ENCODE peak calls at places on chromosomes 4 and X, in five cellular contexts. One of them, this sample, is unnamed.

GRCh38 chrX:39559229-39559628 is 538.5 kb downstream of the BCOR start:
- DNase-seq in neural crest cell: no peak
- DNase-seq in H7: no peak
- DNase-seq in astrocyte of the cerebellum: no peak
- DNase-seq in NCI-H2081 treated with DMSO at 0.1 percent for 48 hours: no peak
- DNase-seq in this sample: peak; percentile 46

GRCh38 chr4:136495076-136495475 is 1037.2 kb downstream of the PCDH18 start:
- DNase-seq in neural crest cell: no peak
- DNase-seq in H7: no peak
- DNase-seq in astrocyte of the cerebellum: no peak
- DNase-seq in NCI-H2081 treated with DMSO at 0.1 percent for 48 hours: no peak
- DNase-seq in this sample: no peak

GRCh38 chr4:37867102-37867501 is 23.8 kb upstream of the TBC1D1 start:
- DNase-seq in neural crest cell: no peak
- DNase-seq in H7: no peak
- DNase-seq in astrocyte of the cerebellum: no peak
- DNase-seq in NCI-H2081 treated with DMSO at 0.1 percent for 48 hours: no peak
- DNase-seq in this sample: no peak

GRCh38 chr4:117983541-117984451 is 50.5 kb upstream of the NDST3 start:
- DNase-seq in neural crest cell: no peak
- DNase-seq in H7: no peak
- DNase-seq in astrocyte of the cerebellum: peak; percentile 87
- DNase-seq in NCI-H2081 treated with DMSO at 0.1 percent for 48 hours: no peak
- DNase-seq in this sample: no peak

GRCh38 chr4:168631241-168632151 is 134.6 kb downstream of the PALLD start:
- DNase-seq in neural crest cell: peak; percentile 69
- DNase-seq in H7: peak; percentile 85
- DNase-seq in astrocyte of the cerebellum: peak; percentile 86
- DNase-seq in NCI-H2081 treated with DMSO at 0.1 percent for 48 hours: peak; percentile 10
- DNase-seq in this sample: no peak

GRCh38 chr4:52376107-52376704 is 282.9 kb downstream of the USP46 start:
- DNase-seq in neural crest cell: peak; percentile 47
- DNase-seq in H7: peak; percentile 22
- DNase-seq in astrocyte of the cerebellum: peak; percentile 52
- DNase-seq in NCI-H2081 treated with DMSO at 0.1 percent for 48 hours: no peak
- DNase-seq in this sample: no peak

GRCh38 chrX:148416931-148417330 is 83.5 kb upstream of the AFF2 start:
- DNase-seq in neural crest cell: no peak
- DNase-seq in H7: no peak
- DNase-seq in astrocyte of the cerebellum: no peak
- DNase-seq in NCI-H2081 treated with DMSO at 0.1 percent for 48 hours: no peak
- DNase-seq in this sample: no peak

GRCh38 chr4:128954941-128955340 is 138.4 kb downstream of the SCLT1 start:
- DNase-seq in neural crest cell: no peak
- DNase-seq in H7: no peak
- DNase-seq in astrocyte of the cerebellum: no peak
- DNase-seq in NCI-H2081 treated with DMSO at 0.1 percent for 48 hours: no peak
- DNase-seq in this sample: no peak

GRCh38 chr4:117085185-117085701 is at the start of gene TRAM1L1:
- DNase-seq in neural crest cell: peak; percentile 78
- DNase-seq in H7: peak; percentile 76
- DNase-seq in astrocyte of the cerebellum: peak; percentile 43
- DNase-seq in NCI-H2081 treated with DMSO at 0.1 percent for 48 hours: peak; percentile 3
- DNase-seq in this sample: no peak

GRCh38 chr4:76023381-76023780 is at the start of gene CXCL10:
- DNase-seq in neural crest cell: no peak
- DNase-seq in H7: no peak
- DNase-seq in astrocyte of the cerebellum: no peak
- DNase-seq in NCI-H2081 treated with DMSO at 0.1 percent for 48 hours: no peak
- DNase-seq in this sample: no peak

GRCh38 chr4:149549911-149550310 is 265.7 kb downstream of the IQCM start:
- DNase-seq in neural crest cell: no peak
- DNase-seq in H7: peak; percentile 50
- DNase-seq in astrocyte of the cerebellum: no peak
- DNase-seq in NCI-H2081 treated with DMSO at 0.1 percent for 48 hours: no peak
- DNase-seq in this sample: no peak

GRCh38 chrX:154396948-154397887 is 959 bp upstream of the RPL10 start:
- DNase-seq in neural crest cell: peak; percentile 48
- DNase-seq in H7: peak; percentile 85
- DNase-seq in astrocyte of the cerebellum: no peak
- DNase-seq in NCI-H2081 treated with DMSO at 0.1 percent for 48 hours: no peak
- DNase-seq in this sample: no peak

GRCh38 chr4:1172971-1173757 is 781 bp upstream of the SPON2 start:
- DNase-seq in neural crest cell: no peak
- DNase-seq in H7: no peak
- DNase-seq in astrocyte of the cerebellum: no peak
- DNase-seq in NCI-H2081 treated with DMSO at 0.1 percent for 48 hours: no peak
- DNase-seq in this sample: no peak

GRCh38 chr4:69470561-69470960 is 25.1 kb downstream of the UGT2B4 start:
- DNase-seq in neural crest cell: no peak
- DNase-seq in H7: peak; percentile 0
- DNase-seq in astrocyte of the cerebellum: no peak
- DNase-seq in NCI-H2081 treated with DMSO at 0.1 percent for 48 hours: no peak
- DNase-seq in this sample: no peak

GRCh38 chr4:104571341-104571740 is 76.6 kb upstream of the CXXC4 start:
- DNase-seq in neural crest cell: no peak
- DNase-seq in H7: peak; percentile 13
- DNase-seq in astrocyte of the cerebellum: peak; percentile 1
- DNase-seq in NCI-H2081 treated with DMSO at 0.1 percent for 48 hours: no peak
- DNase-seq in this sample: peak; percentile 34

GRCh38 chrX:96453139-96453538 is 231.5 kb upstream of the DIAPH2 start:
- DNase-seq in neural crest cell: no peak
- DNase-seq in H7: no peak
- DNase-seq in astrocyte of the cerebellum: no peak
- DNase-seq in NCI-H2081 treated with DMSO at 0.1 percent for 48 hours: no peak
- DNase-seq in this sample: no peak

GRCh38 chr4:129232627-129233337 is 136.8 kb downstream of the C4orf33 start:
- DNase-seq in neural crest cell: no peak
- DNase-seq in H7: no peak
- DNase-seq in astrocyte of the cerebellum: no peak
- DNase-seq in NCI-H2081 treated with DMSO at 0.1 percent for 48 hours: no peak
- DNase-seq in this sample: no peak

GRCh38 chrX:41381685-41382084 is 47.7 kb downstream of the DDX3X start:
- DNase-seq in neural crest cell: peak; percentile 4
- DNase-seq in H7: peak; percentile 75
- DNase-seq in astrocyte of the cerebellum: peak; percentile 4
- DNase-seq in NCI-H2081 treated with DMSO at 0.1 percent for 48 hours: no peak
- DNase-seq in this sample: no peak

GRCh38 chrX:153930011-153930910 is 4.2 kb upstream of the ARHGAP4 start:
- DNase-seq in neural crest cell: no peak
- DNase-seq in H7: no peak
- DNase-seq in astrocyte of the cerebellum: no peak
- DNase-seq in NCI-H2081 treated with DMSO at 0.1 percent for 48 hours: no peak
- DNase-seq in this sample: no peak

GRCh38 chrX:118396113-118396512 is 50.2 kb downstream of the WDR44 start:
- DNase-seq in neural crest cell: no peak
- DNase-seq in H7: no peak
- DNase-seq in astrocyte of the cerebellum: no peak
- DNase-seq in NCI-H2081 treated with DMSO at 0.1 percent for 48 hours: no peak
- DNase-seq in this sample: no peak

GRCh38 chrX:129932792-129933321 is 26.9 kb downstream of the UTP14A start:
- DNase-seq in neural crest cell: no peak
- DNase-seq in H7: peak; percentile 80
- DNase-seq in astrocyte of the cerebellum: no peak
- DNase-seq in NCI-H2081 treated with DMSO at 0.1 percent for 48 hours: no peak
- DNase-seq in this sample: no peak

GRCh38 chr4:21046121-21046520 is 345.9 kb downstream of the PACRGL start:
- DNase-seq in neural crest cell: no peak
- DNase-seq in H7: no peak
- DNase-seq in astrocyte of the cerebellum: no peak
- DNase-seq in NCI-H2081 treated with DMSO at 0.1 percent for 48 hours: no peak
- DNase-seq in this sample: no peak

GRCh38 chrX:151902813-151903591 is 9.7 kb upstream of the MAGEA4 start:
- DNase-seq in neural crest cell: no peak
- DNase-seq in H7: no peak
- DNase-seq in astrocyte of the cerebellum: peak; percentile 62
- DNase-seq in NCI-H2081 treated with DMSO at 0.1 percent for 48 hours: no peak
- DNase-seq in this sample: peak; percentile 26

GRCh38 chr4:34878961-34879360 is 1365.4 kb downstream of the ARAP2 start:
- DNase-seq in neural crest cell: no peak
- DNase-seq in H7: no peak
- DNase-seq in astrocyte of the cerebellum: no peak
- DNase-seq in NCI-H2081 treated with DMSO at 0.1 percent for 48 hours: no peak
- DNase-seq in this sample: no peak

GRCh38 chrX:1261285-1261684 is 7.3 kb upstream of the CSF2RA start:
- DNase-seq in neural crest cell: no peak
- DNase-seq in H7: peak; percentile 82
- DNase-seq in astrocyte of the cerebellum: no peak
- DNase-seq in NCI-H2081 treated with DMSO at 0.1 percent for 48 hours: no peak
- DNase-seq in this sample: no peak

GRCh38 chr4:134471569-134471968 is 270.0 kb upstream of the PABPC4L start:
- DNase-seq in neural crest cell: no peak
- DNase-seq in H7: no peak
- DNase-seq in astrocyte of the cerebellum: no peak
- DNase-seq in NCI-H2081 treated with DMSO at 0.1 percent for 48 hours: no peak
- DNase-seq in this sample: no peak

GRCh38 chr4:166635367-166635766 is 598.9 kb downstream of the SPOCK3 start:
- DNase-seq in neural crest cell: no peak
- DNase-seq in H7: no peak
- DNase-seq in astrocyte of the cerebellum: no peak
- DNase-seq in NCI-H2081 treated with DMSO at 0.1 percent for 48 hours: no peak
- DNase-seq in this sample: no peak

GRCh38 chr4:56655209-56655626 is 25.9 kb downstream of the HOPX start:
- DNase-seq in neural crest cell: peak; percentile 18
- DNase-seq in H7: peak; percentile 75
- DNase-seq in astrocyte of the cerebellum: no peak
- DNase-seq in NCI-H2081 treated with DMSO at 0.1 percent for 48 hours: no peak
- DNase-seq in this sample: no peak

GRCh38 chr4:147339116-147339515 is 141.8 kb upstream of the EDNRA start:
- DNase-seq in neural crest cell: no peak
- DNase-seq in H7: no peak
- DNase-seq in astrocyte of the cerebellum: no peak
- DNase-seq in NCI-H2081 treated with DMSO at 0.1 percent for 48 hours: no peak
- DNase-seq in this sample: no peak

GRCh38 chr4:110618091-110619000 is 4.5 kb downstream of the PITX2 start:
- DNase-seq in neural crest cell: peak; percentile 30
- DNase-seq in H7: peak; percentile 72
- DNase-seq in astrocyte of the cerebellum: no peak
- DNase-seq in NCI-H2081 treated with DMSO at 0.1 percent for 48 hours: no peak
- DNase-seq in this sample: no peak

GRCh38 chr4:17576932-17577659 is at the start of gene LAP3:
- DNase-seq in neural crest cell: peak; percentile 99
- DNase-seq in H7: peak; percentile 97
- DNase-seq in astrocyte of the cerebellum: peak; percentile 93
- DNase-seq in NCI-H2081 treated with DMSO at 0.1 percent for 48 hours: peak; percentile 71
- DNase-seq in this sample: peak; percentile 92

GRCh38 chr4:122783301-122784215 is 43.1 kb upstream of the FGF2 start:
- DNase-seq in neural crest cell: no peak
- DNase-seq in H7: peak; percentile 76
- DNase-seq in astrocyte of the cerebellum: peak; percentile 92
- DNase-seq in NCI-H2081 treated with DMSO at 0.1 percent for 48 hours: no peak
- DNase-seq in this sample: peak; percentile 37

GRCh38 chrX:69022430-69022829 is 142.8 kb downstream of the PJA1 start:
- DNase-seq in neural crest cell: no peak
- DNase-seq in H7: no peak
- DNase-seq in astrocyte of the cerebellum: no peak
- DNase-seq in NCI-H2081 treated with DMSO at 0.1 percent for 48 hours: no peak
- DNase-seq in this sample: no peak

GRCh38 chrX:46185923-46186810 is 359.1 kb downstream of the ZNF674 start:
- DNase-seq in neural crest cell: no peak
- DNase-seq in H7: no peak
- DNase-seq in astrocyte of the cerebellum: no peak
- DNase-seq in NCI-H2081 treated with DMSO at 0.1 percent for 48 hours: no peak
- DNase-seq in this sample: peak; percentile 60

GRCh38 chr4:73208376-73208775 is 50.2 kb downstream of the ANKRD17 start:
- DNase-seq in neural crest cell: no peak
- DNase-seq in H7: no peak
- DNase-seq in astrocyte of the cerebellum: no peak
- DNase-seq in NCI-H2081 treated with DMSO at 0.1 percent for 48 hours: no peak
- DNase-seq in this sample: no peak

GRCh38 chr4:177237291-177237690 is 72.4 kb upstream of the NEIL3 start:
- DNase-seq in neural crest cell: no peak
- DNase-seq in H7: no peak
- DNase-seq in astrocyte of the cerebellum: no peak
- DNase-seq in NCI-H2081 treated with DMSO at 0.1 percent for 48 hours: no peak
- DNase-seq in this sample: no peak

GRCh38 chr4:43379001-43379400 is 486.5 kb downstream of the GRXCR1 start:
- DNase-seq in neural crest cell: no peak
- DNase-seq in H7: no peak
- DNase-seq in astrocyte of the cerebellum: no peak
- DNase-seq in NCI-H2081 treated with DMSO at 0.1 percent for 48 hours: no peak
- DNase-seq in this sample: no peak

This sample was measured in epithelial cell of prostate.